ENCODE peak calls at places on chromosomes 3 and 15, in six cellular contexts. L, V, E, C, R and N are unnamed samples.

GRCh38 chr15:100030586-100031249 is 297.5 kb upstream of the LYSMD4 start:
- DNase-seq in R (no peak), L (peak; percentile 39), E (no peak), V (peak; percentile 71), C (no peak), N (no peak)

GRCh38 chr3:124364230-124365022 is 365.8 kb upstream of the UMPS start:
- DNase-seq in V (no peak), E (no peak), C (no peak), R (no peak), L (no peak), N (no peak)

GRCh38 chr15:41512512-41513281 is 930 bp downstream of the LTK start:
- DNase-seq in C (no peak), R (no peak), L (peak; percentile 50), E (no peak), V (no peak), N (no peak)

GRCh38 chr3:96361241-96361640 is 453.2 kb upstream of the EPHA6 start:
- DNase-seq in V (no peak), L (no peak), R (no peak), C (no peak), E (no peak), N (no peak)

GRCh38 chr3:188084751-188085595 is 69.0 kb upstream of the LPP start:
- DNase-seq in V (no peak), R (no peak), L (no peak), E (no peak), C (no peak), N (no peak)

GRCh38 chr3:55690746-55691540 is 203.8 kb upstream of the WNT5A start:
- DNase-seq in C (no peak), L (no peak), E (no peak), V (no peak), R (no peak), N (no peak)

GRCh38 chr3:196207159-196207832 is 3.9 kb downstream of the ZDHHC19 start:
- DNase-seq in E (no peak), V (no peak), R (no peak), L (no peak), C (no peak), N (no peak)

GRCh38 chr3:171462224-171462623 is 2.0 kb upstream of the TNIK start:
- DNase-seq in C (no peak), V (no peak), E (no peak), R (no peak), L (no peak), N (no peak)

GRCh38 chr15:31389576-31389975 is 62.9 kb downstream of the KLF13 start:
- DNase-seq in C (no peak), L (no peak), V (peak; percentile 73), R (peak; percentile 26), E (no peak), N (no peak)

GRCh38 chr3:176286456-176287115 is 910.7 kb downstream of the TBL1XR1 start:
- DNase-seq in V (no peak), C (no peak), L (peak; percentile 25), E (no peak), R (no peak), N (no peak)

GRCh38 chr3:161766301-161766700 is 269.7 kb downstream of the OTOL1 start:
- DNase-seq in E (no peak), C (no peak), L (no peak), V (no peak), R (no peak), N (no peak)

DNA sequence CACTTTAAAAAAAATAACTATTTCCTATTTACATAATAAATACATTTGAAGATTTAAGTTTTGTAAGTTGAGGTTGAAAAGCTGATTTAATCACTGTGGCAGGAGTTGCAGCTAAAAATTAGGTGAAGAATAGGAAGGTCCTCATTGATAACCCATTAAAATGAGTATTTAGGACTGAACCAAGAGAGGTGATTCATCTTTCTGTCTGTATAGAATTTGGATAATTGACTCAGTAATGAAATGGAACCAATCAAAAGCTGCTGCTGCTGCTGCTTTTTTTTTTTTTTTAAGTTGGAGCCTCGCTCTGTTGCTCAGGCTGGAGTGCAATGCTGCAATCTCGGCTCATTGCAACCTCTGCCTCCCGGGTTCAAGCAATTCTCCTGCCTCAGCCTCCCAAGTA is 190.5 kb downstream of the KLHL25 start:
- DNase-seq in E (no peak), R (no peak), V (no peak), L (no peak), C (no peak), N (no peak)
- TF ChIP-seq CTCF in E (no peak), R (no peak), V (no peak), L (no peak), C (no peak), N (no peak)

GRCh38 chr15:87121357-87121756 is 1041.7 kb downstream of the AGBL1 start:
- DNase-seq in C (no peak), L (no peak), E (no peak), R (no peak), V (no peak), N (no peak)

GRCh38 chr15:87123676-87124382 is 1044.2 kb downstream of the AGBL1 start:
- DNase-seq in V (no peak), C (no peak), L (no peak), R (no peak), E (no peak), N (no peak)

GRCh38 chr15:87118424-87118823 is 1038.8 kb downstream of the AGBL1 start:
- DNase-seq in E (no peak), V (no peak), C (no peak), R (no peak), L (no peak), N (no peak)

GRCh38 chr15:87115795-87116194 is 1036.1 kb downstream of the AGBL1 start:
- DNase-seq in V (no peak), C (no peak), L (no peak), R (no peak), E (no peak), N (no peak)

GRCh38 chr15:87120555-87120954 is 1040.9 kb downstream of the AGBL1 start:
- DNase-seq in R (no peak), V (no peak), E (no peak), C (no peak), L (no peak), N (no peak)
- TF ChIP-seq CTCF in R (no peak), V (no peak), E (no peak), C (no peak), L (no peak), N (no peak)

GRCh38 chr3:40452876-40453730 is 4.0 kb upstream of the RPL14 start:
- DNase-seq in C (peak; percentile 95), L (peak; percentile 99), E (peak; percentile 98), R (peak; percentile 99), V (peak; percentile 99), N (peak; percentile 95)
- TF ChIP-seq CTCF in C (no peak), L (no peak), E (no peak), R (no peak), V (no peak), N (no peak)

GRCh38 chr3:123096126-123096525 is 29.3 kb downstream of the PDIA5 start:
- DNase-seq in C (no peak), L (no peak), E (no peak), V (no peak), R (no peak), N (no peak)
- TF ChIP-seq CTCF in C (no peak), L (no peak), E (no peak), V (no peak), R (no peak), N (no peak)

DNA sequence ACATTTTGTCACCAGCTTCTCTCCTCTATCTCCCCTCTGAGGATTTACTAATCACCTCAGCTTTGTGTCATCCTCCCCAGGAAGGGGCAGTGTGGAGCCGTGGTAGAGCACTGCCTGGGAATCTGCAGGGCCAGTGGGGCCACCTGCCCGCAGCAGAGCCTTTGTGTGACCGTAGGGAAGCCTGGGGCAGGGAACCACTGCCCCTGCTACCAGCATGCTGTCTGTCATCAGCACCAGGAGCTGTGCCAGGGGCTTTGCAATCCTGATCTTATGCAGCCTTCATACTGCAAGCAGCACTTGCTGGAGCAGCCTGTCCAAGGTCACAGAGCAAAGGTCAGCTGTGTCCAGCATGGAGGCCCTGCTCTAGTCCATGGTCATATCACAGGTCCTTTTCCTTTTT is 170.2 kb upstream of the IL12A start:
- DNase-seq in R (no peak), E (no peak), L (peak; percentile 28), C (no peak), V (no peak), N (no peak)
- TF ChIP-seq CTCF in R (no peak), E (no peak), L (no peak), C (no peak), V (no peak), N (peak; percentile 36)

GRCh38 chr3:153704115-153704514 is 417.1 kb upstream of the ARHGEF26 start:
- DNase-seq in R (no peak), E (no peak), C (no peak), V (no peak), L (peak; percentile 13), N (no peak)
- TF ChIP-seq CTCF in R (no peak), E (no peak), C (no peak), V (no peak), L (no peak), N (no peak)

DNA sequence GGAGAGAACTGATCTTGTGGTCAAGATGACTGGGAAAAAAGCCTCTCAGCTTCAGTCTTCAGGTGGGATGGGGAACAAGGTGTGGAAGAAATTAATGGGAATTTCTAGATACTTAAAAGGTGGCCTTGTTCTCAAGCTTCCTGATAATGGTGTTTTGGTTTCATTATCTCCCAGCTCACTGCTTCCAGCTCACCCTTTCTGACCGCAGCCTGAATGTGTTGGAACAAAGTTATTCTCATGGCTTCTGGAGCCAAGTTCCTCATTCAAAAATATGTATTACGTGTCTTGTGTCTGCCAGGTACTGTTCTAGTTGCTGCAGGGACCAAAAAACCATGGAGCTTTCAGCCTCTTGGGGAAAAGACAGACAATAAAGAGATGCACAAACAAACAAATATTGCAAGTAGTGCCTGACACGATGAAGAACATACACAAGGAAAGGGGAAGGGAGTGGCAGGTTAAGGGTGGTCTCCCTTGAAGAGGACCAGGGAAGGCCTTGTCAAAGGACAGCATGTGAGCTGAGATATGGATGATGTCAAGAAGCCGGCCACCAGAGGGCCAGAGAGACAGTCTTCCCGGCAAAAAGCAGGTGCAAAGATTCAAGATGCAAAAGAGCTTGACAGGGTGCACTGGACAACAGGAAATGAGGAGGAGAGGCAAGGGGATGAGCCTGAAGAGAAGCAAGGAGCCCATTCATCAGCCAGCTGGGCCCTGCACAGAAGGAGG is 35.5 kb downstream of the ARRDC4 start:
- DNase-seq in R (no peak), E (peak; percentile 39), C (no peak), V (no peak), L (peak; percentile 36), N (no peak)
- TF ChIP-seq CTCF in R (no peak), E (no peak), C (no peak), V (no peak), L (peak; percentile 42), N (peak; percentile 66)